ENCODE peak calls at places on chromosomes 11 and 22, in five cellular contexts. W, R, Z, H and I are unnamed samples.

GRCh38 chr22:50696799-50697561 is 24.4 kb downstream of the SHANK3 start:
- DNase-seq in H (peak), W (no peak), Z (no peak), R (peak), I (no peak)

GRCh38 chr11:69450064-69450856 is 31.2 kb upstream of the LINC01488 start:
- DNase-seq in Z (no peak), H (no peak), R (no peak), W (no peak), I (no peak)

GRCh38 chr11:63767415-63768231 is 952 bp downstream of the ZFTA start:
- DNase-seq in Z (peak), W (peak), R (peak), H (peak), I (peak)

GRCh38 chr22:50105529-50106100 is 15.8 kb downstream of the MOV10L1 start:
- DNase-seq in Z (peak), H (peak), R (peak), W (no peak), I (no peak)

GRCh38 chr11:108947654-108948570 is 283.0 kb downstream of the DDX10 start:
- DNase-seq in R (peak), H (peak), Z (no peak), W (no peak), I (no peak)

GRCh38 chr22:45885941-45886395 is 91.0 kb downstream of the WNT7B start:
- DNase-seq in R (no peak), H (no peak), W (no peak), Z (no peak), I (no peak)

GRCh38 chr11:56876621-56877312 is 111.9 kb upstream of the OR5AK2 start:
- DNase-seq in Z (no peak), W (no peak), H (peak), R (peak), I (no peak)

GRCh38 chr22:47076758-47077157 is 314.3 kb downstream of the TBC1D22A start:
- DNase-seq in W (no peak), H (no peak), R (no peak), Z (no peak), I (no peak)

GRCh38 chr22:24594569-24595120 is 1.8 kb upstream of the LRRC75B start:
- DNase-seq in R (no peak), H (no peak), Z (no peak), W (no peak), I (no peak)

GRCh38 chr11:102287963-102288744 is 29.1 kb upstream of the BIRC3 start:
- DNase-seq in Z (peak), W (no peak), R (peak), H (peak), I (peak)

GRCh38 chr11:71184421-71185210 is 67.8 kb downstream of the SHANK2 start:
- DNase-seq in Z (no peak), W (no peak), R (no peak), H (no peak), I (no peak)

GRCh38 chr22:27401321-27401720 is 400.2 kb downstream of the MN1 start:
- DNase-seq in H (no peak), W (no peak), R (no peak), Z (no peak), I (no peak)

GRCh38 chr11:72643547-72643946 is 30.7 kb downstream of the PDE2A start:
- DNase-seq in Z (no peak), H (no peak), W (no peak), R (peak), I (no peak)

GRCh38 chr11:65432686-65433582 is 10.3 kb downstream of the NEAT1 start:
- DNase-seq in Z (peak), W (no peak), R (peak), H (peak), I (no peak)

GRCh38 chr11:87281496-87281895 is 243.8 kb downstream of the TMEM135 start:
- DNase-seq in R (peak), H (peak), W (no peak), Z (no peak), I (no peak)

GRCh38 chr11:75625970-75626691 is 42.7 kb downstream of the MAP6 start:
- DNase-seq in H (peak), R (peak), W (peak), Z (no peak), I (no peak)

GRCh38 chr11:61814242-61814957 is 2.4 kb downstream of the FADS1 start:
- DNase-seq in Z (peak), W (no peak), R (peak), H (peak), I (no peak)

GRCh38 chr11:11966826-11967668 is 41.4 kb downstream of the DKK3 start:
- DNase-seq in Z (peak), W (no peak), H (peak), R (peak), I (peak)

GRCh38 chr11:61733120-61733978 is 19.1 kb upstream of the MYRF start:
- DNase-seq in W (peak), H (peak), R (peak), Z (peak), I (peak)

GRCh38 chr11:45423036-45423435 is 136.9 kb upstream of the SYT13 start:
- DNase-seq in Z (no peak), H (no peak), W (no peak), R (no peak), I (no peak)

GRCh38 chr22:36277482-36278291 is 24.8 kb downstream of the APOL1 start:
- DNase-seq in H (peak), W (no peak), Z (peak), R (peak), I (peak)

GRCh38 chr11:61054513-61054912 is 47.8 kb upstream of the CD5 start:
- DNase-seq in Z (no peak), R (no peak), W (no peak), H (no peak), I (no peak)

GRCh38 chr22:38930512-38930911 is 26.9 kb upstream of the APOBEC3A start:
- DNase-seq in H (no peak), R (no peak), W (no peak), Z (no peak), I (no peak)

GRCh38 chr22:38924197-38924952 is 33.0 kb upstream of the APOBEC3A start:
- DNase-seq in Z (no peak), H (peak), R (peak), W (peak), I (no peak)

GRCh38 chr22:38925571-38926041 is 31.8 kb upstream of the APOBEC3A start:
- DNase-seq in R (no peak), H (no peak), W (no peak), Z (no peak), I (no peak)

GRCh38 chr22:38923463-38924196 is 33.8 kb upstream of the APOBEC3A start:
- DNase-seq in R (peak), W (peak), H (peak), Z (no peak), I (no peak)

DNA sequence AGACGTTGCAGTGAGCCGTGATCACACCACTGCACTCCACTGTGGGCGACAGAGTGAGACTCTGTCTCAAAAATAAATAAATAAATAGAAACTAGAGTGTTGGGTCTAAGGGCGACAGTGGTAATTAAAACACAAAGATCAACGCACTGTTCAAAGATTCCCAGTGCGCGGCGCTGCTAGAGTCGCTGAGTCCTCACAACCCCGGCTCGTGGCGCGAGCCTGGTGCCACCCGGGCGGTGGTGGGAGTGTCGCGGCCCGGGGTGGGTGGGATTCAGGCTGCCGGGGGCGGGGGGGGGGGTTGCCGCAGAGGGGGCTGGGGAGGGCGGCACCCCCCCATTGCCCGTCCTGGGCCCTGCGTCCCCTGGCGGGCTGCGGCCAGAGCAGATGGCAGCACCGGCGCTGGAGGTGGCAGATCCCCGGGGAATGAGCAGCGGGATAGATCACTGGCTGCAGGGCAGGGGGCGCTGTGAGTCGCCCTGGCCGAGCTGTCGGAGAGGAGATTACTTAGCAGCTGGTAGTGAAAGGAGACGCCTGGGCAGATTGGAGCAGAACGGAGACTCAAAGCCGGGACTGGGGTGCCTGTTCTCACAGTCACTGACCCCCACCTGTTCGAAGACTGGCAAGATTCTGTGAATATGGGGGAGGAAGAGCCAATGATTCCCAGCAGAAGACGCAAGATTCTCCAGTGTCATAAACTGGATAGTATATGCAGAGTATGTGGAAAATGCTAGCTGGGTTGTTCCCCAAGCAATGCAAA is 30.2 kb upstream of the APOBEC3A start:
- DNase-seq in Z (peak), H (peak), W (no peak), R (peak), I (no peak)
- H3K4me3 ChIP-seq in Z (no peak), H (no peak), W (peak), R (no peak), I (no peak)

DNA sequence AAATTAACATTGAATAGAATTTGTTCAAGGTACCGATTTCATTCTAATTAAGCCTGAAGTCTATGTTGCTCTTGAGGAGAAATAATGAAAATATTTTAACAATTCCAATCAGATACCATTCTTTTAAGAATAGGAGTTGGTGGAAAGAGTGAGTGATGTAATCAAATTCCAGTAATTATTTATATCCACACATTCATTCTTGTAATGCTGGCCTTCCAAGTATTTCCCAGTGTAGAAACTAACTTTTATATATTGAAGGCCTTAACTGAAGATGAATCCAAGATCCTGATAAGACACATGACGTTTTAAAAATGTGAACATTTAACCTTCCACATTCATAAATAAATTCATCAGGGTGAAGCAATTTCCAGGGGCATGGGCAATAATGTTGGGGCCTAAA is 36.6 kb upstream of the PAX6 start:
- DNase-seq in R (no peak), W (no peak), Z (no peak), H (no peak), I (no peak)
- H3K4me3 ChIP-seq in R (no peak), W (no peak), Z (no peak), H (no peak), I (no peak)

DNA sequence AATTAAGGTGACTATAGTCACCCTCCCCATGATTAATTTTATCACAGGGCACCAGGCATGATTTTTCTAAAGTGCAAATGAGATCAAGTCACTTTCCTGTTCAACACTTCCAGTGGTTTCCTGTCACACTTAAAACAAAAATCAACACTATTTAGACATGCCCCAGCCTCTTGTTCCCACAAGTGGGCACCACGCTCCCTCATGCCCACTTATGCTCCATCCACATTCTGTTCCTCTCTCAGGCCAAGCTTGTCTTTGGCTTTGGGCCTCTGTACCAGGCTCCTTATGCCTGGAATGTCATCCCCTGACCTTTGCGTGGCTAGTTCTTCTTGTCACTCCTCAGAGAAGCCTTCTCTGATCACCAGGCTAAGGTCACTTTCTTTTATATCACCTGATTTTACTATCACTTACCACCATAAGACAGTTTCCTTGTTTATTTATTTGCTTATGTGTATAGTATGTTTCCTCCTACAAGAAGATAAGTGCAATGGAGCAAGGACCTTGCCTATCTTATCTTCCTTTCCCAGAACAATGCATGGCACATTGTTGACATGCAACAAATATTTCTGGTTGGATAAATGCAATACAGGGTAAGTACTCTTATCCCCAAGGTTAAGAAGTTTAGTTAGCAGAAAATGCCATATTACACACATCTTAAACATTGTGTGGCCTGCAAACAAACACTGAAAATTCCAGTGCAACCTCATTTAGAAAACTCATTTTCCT is 50.9 kb upstream of the PANX1 start:
- DNase-seq in Z (no peak), R (no peak), H (no peak), W (no peak), I (no peak)
- H3K4me3 ChIP-seq in Z (no peak), R (no peak), H (no peak), W (no peak), I (no peak)

GRCh38 chr11:117750357-117750756 is 46.7 kb downstream of the DSCAML1 start:
- DNase-seq in W (no peak), Z (no peak), R (no peak), H (no peak), I (no peak)
- H3K4me3 ChIP-seq in W (no peak), Z (no peak), R (no peak), H (no peak), I (no peak)

DNA sequence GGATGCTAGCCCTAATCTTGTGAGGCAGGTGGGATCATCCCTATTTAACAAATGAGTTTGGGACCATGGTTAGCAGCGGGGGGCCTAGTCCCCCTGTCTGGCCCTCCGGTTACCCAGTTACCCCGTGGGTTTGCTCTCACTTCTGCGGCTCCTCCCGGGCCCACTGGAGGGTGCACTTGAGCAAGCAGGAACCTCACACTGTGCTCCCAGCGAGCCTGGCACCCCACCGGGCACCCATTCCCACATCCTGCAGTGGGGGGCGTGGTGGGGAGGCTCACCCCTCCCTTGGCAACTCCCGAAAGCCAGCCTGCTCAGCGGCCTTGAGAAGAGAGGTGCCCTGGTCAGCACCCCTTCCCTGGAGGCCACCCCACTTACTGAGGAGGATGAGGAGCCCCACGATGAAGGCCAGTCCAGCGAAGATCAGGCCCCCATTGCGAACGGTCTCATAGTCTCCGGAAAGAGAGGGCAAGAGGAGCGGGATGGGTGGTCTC is 2.5 kb downstream of the FXYD2 start:
- DNase-seq in W (no peak), H (peak), R (peak), Z (peak), I (no peak)
- H3K4me3 ChIP-seq in W (no peak), H (no peak), R (no peak), Z (no peak), I (no peak)

GRCh38 chr11:92482502-92482901 is 257.9 kb downstream of the FAT3 start:
- DNase-seq in W (no peak), Z (no peak), H (no peak), R (no peak), I (no peak)
- H3K4me3 ChIP-seq in W (no peak), Z (no peak), H (no peak), R (no peak), I (no peak)

DNA sequence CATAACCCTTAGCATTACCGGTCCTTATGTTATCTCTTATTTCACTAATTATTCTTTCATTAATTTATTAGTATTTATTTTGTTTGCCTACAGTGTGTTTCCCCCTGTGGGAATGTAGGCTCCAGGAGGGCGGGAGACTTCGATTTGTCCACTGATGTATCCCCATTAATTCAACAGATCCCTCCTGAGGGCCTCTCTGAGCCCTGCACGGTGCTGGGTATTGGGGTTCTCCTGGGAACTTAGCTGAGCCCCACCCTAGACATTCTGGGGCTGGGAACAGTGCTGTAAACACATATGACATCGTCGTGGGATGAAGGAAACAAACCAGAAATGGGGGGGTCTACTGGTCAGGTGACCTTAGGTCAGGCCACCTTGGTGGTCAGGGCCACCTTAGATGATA is 798 bp downstream of the PHETA2 start:
- DNase-seq in W (no peak), Z (no peak), H (peak), R (no peak), I (no peak)
- H3K4me3 ChIP-seq in W (peak), Z (peak), H (peak), R (peak), I (no peak)

DNA sequence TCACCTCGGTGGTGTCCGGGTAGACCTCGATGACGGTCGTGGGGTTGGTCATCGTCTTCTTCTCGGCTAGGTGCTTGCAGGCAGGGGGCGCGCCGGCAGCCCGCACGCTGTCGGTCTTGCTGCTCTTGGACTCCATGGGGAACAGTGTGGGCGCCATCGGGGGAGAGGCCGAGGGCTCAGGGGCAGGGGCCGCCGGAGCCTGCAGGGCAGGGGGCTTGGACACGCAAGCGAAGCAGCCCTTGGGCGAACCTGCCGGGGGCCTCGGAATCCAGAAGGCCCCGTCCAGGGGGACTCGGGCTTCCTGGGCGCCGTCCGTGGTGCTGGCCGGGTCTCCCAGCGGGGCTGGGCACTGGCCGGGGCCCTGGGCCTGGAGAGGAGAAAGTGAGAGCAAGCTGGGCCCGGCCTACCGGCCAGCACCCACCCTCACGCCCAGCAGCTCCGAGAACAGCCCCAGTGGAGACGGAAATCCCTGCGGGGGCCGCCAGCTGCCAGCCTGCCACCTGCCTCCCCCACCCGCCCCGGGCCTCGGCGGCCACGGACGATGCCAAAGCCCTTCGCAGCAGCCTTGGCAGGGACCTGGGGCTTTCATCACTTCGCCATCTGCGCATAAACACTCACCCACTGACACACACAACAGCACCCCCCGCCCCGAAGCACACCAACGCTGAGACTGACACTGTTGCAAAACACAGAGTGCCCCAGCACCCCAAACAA is 2.5 kb downstream of the IFITM10 start:
- DNase-seq in H (no peak), W (no peak), R (no peak), Z (no peak), I (no peak)
- H3K4me3 ChIP-seq in H (peak), W (no peak), R (peak), Z (no peak), I (no peak)

DNA sequence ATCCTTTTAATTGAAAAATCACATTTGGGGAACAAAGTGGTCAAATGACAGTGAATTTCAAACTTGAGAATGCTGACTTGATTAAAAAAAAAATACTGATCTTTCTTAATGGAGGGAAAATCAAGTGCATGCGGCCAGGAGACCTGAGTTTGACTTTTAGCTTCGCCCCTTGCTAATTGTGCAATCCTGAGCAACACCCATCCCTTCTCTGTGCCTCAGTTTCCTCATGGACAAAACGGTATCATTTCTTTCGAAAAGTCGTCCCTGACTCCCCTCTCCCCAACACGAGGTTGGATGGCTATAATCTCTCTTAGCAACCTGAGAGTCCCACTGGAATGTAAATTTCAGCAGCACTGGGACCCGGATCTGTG is 959 bp upstream of the FJX1 start:
- DNase-seq in W (no peak), H (no peak), Z (no peak), R (no peak), I (no peak)
- H3K4me3 ChIP-seq in W (no peak), H (peak), Z (no peak), R (no peak), I (no peak)